ENCODE peak calls at places on chromosome 16, in nine cellular contexts. U is naive thymus-derived CD4-positive, alpha-beta T cell; O is thyroid gland; J is CD8-positive, alpha-beta T cell; L is CD4-positive, alpha-beta memory T cell; D is PC-3; E is A549; R is GM23248; V is GM12878. A is an unnamed sample.

GRCh38 chr16:56284521-56284920 is 93.2 kb downstream of the GNAO1 start:
- DNase-seq in O (peak; percentile 41), D (no peak), R (no peak), E (no peak), U (no peak), V (no peak), J (no peak), L (no peak), A (no peak)

GRCh38 chr16:24180451-24180850 is 75.7 kb upstream of the CACNG3 start:
- DNase-seq in E (no peak), U (no peak), V (no peak), O (no peak), R (no peak), L (no peak), D (no peak), J (no peak), A (no peak)

GRCh38 chr16:23499801-23500200 is 10.5 kb downstream of the GGA2 start:
- DNase-seq in J (no peak), V (no peak), L (no peak), O (no peak), U (no peak), R (no peak), D (no peak), E (no peak), A (peak; percentile 71)

GRCh38 chr16:1416521-1416941 is 2.0 kb upstream of the UNKL start:
- DNase-seq in L (no peak), O (no peak), U (no peak), D (peak; percentile 20), E (peak; percentile 45), V (no peak), R (no peak), J (no peak), A (no peak)

GRCh38 chr16:2090819-2091721 is 43.3 kb downstream of the TSC2 start:
- DNase-seq in U (peak; percentile 17), R (peak; percentile 62), L (peak; percentile 43), V (no peak), D (peak; percentile 84), O (peak; percentile 91), E (peak; percentile 66), J (no peak), A (peak; percentile 97)

GRCh38 chr16:66894948-66895696 is 14.8 kb downstream of the PDP2 start:
- DNase-seq in L (peak; percentile 53), U (peak; percentile 51), V (no peak), O (peak; percentile 80), E (peak; percentile 78), R (peak; percentile 85), D (peak; percentile 70), J (peak; percentile 56), A (peak; percentile 89)

GRCh38 chr16:86457621-86458456 is 52.5 kb upstream of the FOXF1 start:
- DNase-seq in D (no peak), R (peak; percentile 92), E (no peak), J (no peak), O (no peak), V (no peak), L (no peak), U (no peak), A (no peak)

GRCh38 chr16:10325783-10326543 is 59.9 kb upstream of the ATF7IP2 start:
- DNase-seq in J (no peak), D (no peak), E (no peak), R (no peak), L (no peak), O (no peak), U (no peak), V (no peak), A (no peak)

GRCh38 chr16:17471745-17472075 is 950 bp upstream of the XYLT1 start:
- DNase-seq in L (no peak), U (no peak), R (peak; percentile 88), D (no peak), O (no peak), J (no peak), E (no peak), V (no peak), A (no peak)

GRCh38 chr16:27033281-27033680 is 33.4 kb upstream of the C16orf82 start:
- DNase-seq in L (no peak), D (no peak), O (no peak), R (no peak), V (no peak), U (no peak), J (no peak), E (no peak), A (no peak)

GRCh38 chr16:54096607-54097006 is 190.0 kb downstream of the IRX3 start:
- DNase-seq in J (no peak), V (no peak), D (no peak), R (no peak), E (no peak), U (no peak), L (no peak), O (no peak), A (no peak)

GRCh38 chr16:56847173-56847948 is 17.6 kb upstream of the SLC12A3 start:
- DNase-seq in V (no peak), L (no peak), E (no peak), R (peak; percentile 44), O (no peak), U (peak; percentile 17), J (no peak), D (no peak), A (no peak)

GRCh38 chr16:49528035-49528434 is 154.4 kb downstream of the C16orf78 start:
- DNase-seq in R (peak; percentile 75), L (no peak), O (no peak), V (no peak), D (peak; percentile 1), J (no peak), E (no peak), U (peak; percentile 26), A (no peak)

GRCh38 chr16:13231365-13231764 is 330.0 kb downstream of the SHISA9 start:
- DNase-seq in J (no peak), E (no peak), D (no peak), O (no peak), L (no peak), U (no peak), R (no peak), V (no peak), A (peak; percentile 59)

GRCh38 chr16:55828680-55829079 is 4.2 kb downstream of the CES1 start:
- DNase-seq in E (no peak), L (no peak), U (no peak), D (no peak), O (no peak), V (no peak), J (no peak), R (no peak), A (peak; percentile 31)

GRCh38 chr16:28237754-28238357 is 26.1 kb upstream of the XPO6 start:
- DNase-seq in O (no peak), J (no peak), V (no peak), R (no peak), E (peak; percentile 45), L (no peak), D (no peak), U (no peak), A (no peak)

GRCh38 chr16:29943846-29944669 is 17.8 kb upstream of the TMEM219 start:
- DNase-seq in J (no peak), L (no peak), E (peak; percentile 99), O (no peak), D (peak; percentile 95), U (no peak), R (peak; percentile 98), V (no peak), A (peak; percentile 90)

GRCh38 chr16:47311738-47312505 is 148.9 kb downstream of the ITFG1 start:
- DNase-seq in L (no peak), D (peak; percentile 61), O (peak; percentile 35), R (peak; percentile 12), U (no peak), E (peak; percentile 10), V (no peak), J (no peak), A (peak; percentile 75)
- H3K27ac ChIP-seq in L (no peak overlapping the region), D (no peak overlapping the region), O (no peak overlapping the region), R (no peak overlapping the region), U (no peak overlapping the region), E (no peak overlapping the region), V (peak overlapping the region; percentile 64), J (no peak overlapping the region), A (no peak overlapping the region)

GRCh38 chr16:11553371-11553770 is 33.3 kb downstream of the LITAF start:
- DNase-seq in V (no peak), U (no peak), O (no peak), D (no peak), E (peak; percentile 40), R (no peak), L (no peak), J (no peak), A (no peak)

GRCh38 chr16:11554054-11554453 is 32.7 kb downstream of the LITAF start:
- DNase-seq in U (no peak), R (no peak), E (peak; percentile 68), V (no peak), D (no peak), O (no peak), J (no peak), L (no peak), A (no peak)

GRCh38 chr16:11557811-11558210 is 28.9 kb downstream of the LITAF start:
- DNase-seq in E (no peak), L (no peak), J (no peak), R (no peak), D (no peak), U (no peak), O (peak; percentile 18), V (no peak), A (no peak)

GRCh38 chr16:11556945-11557720 is 29.6 kb downstream of the LITAF start:
- DNase-seq in E (no peak), V (no peak), R (no peak), D (no peak), J (peak; percentile 50), U (peak; percentile 42), O (no peak), L (peak; percentile 42), A (no peak)

DNA sequence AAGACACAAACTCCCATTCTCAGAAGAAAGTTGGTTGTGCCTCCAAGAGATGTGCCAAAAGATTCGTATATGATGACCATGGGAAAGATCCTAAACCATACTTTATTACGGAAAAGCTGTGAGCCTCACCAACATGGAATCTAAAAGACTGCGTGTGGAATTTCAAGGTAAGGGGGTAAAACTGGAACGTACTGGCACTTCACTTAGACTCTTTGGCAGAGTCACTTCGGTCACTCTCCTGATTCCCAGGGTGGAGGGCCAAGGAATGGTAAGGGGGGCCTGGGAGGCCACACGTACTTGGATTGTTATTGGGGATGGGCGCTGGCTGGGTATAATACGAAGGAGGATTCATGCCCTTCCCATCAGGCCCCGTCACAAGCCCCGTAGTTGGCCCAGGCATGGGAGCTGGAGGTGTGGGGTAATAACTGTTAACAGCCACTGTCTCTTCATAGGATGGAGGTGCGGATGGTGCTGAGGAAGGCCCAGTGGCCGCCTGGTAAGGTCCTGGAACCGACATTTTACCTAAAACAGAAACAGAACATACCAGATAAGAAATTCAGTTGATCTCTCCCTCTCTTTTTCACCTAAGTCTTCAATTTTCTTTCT is 30.4 kb downstream of the LITAF start:
- DNase-seq in R (no peak), V (no peak), L (no peak), O (no peak), U (no peak), E (peak; percentile 42), D (no peak), J (no peak), A (no peak)
- H3K4me1 ChIP-seq in R (no peaks in the 10 kb centered on the region), V (peaks cover 8% of the 10 kb centered on the region), L (peaks cover 55% of the 10 kb centered on the region), O (peaks cover 10% of the 10 kb centered on the region), U (peaks cover 57% of the 10 kb centered on the region), E (peaks cover 48% of the 10 kb centered on the region), D (no peaks in the 10 kb centered on the region), J (peaks cover 55% of the 10 kb centered on the region), A (no peaks in the 10 kb centered on the region)

GRCh38 chr16:21608647-21609328 is 9.4 kb downstream of the METTL9 start:
- DNase-seq in O (no peak), L (no peak), V (no peak), J (no peak), R (peak; percentile 55), E (no peak), U (no peak), D (no peak), A (no peak)
- H3K27ac ChIP-seq in O (no peak overlapping the region), L (no peak overlapping the region), V (no peak overlapping the region), J (no peak overlapping the region), R (peak overlapping the region; percentile 28), E (no peak overlapping the region), U (no peak overlapping the region), D (no peak overlapping the region), A (no peak overlapping the region)

GRCh38 chr16:11799017-11799381 is 1.9 kb upstream of the ZC3H7A start:
- DNase-seq in D (no peak), L (no peak), V (no peak), R (no peak), U (no peak), O (no peak), J (no peak), E (no peak), A (no peak)
- H3K4me1 ChIP-seq in D (peaks cover 11% of the 10 kb centered on the region), L (peaks cover 50% of the 10 kb centered on the region), V (peaks cover 25% of the 10 kb centered on the region), R (peaks cover 54% of the 10 kb centered on the region), U (peaks cover 27% of the 10 kb centered on the region), O (peaks cover 34% of the 10 kb centered on the region), J (peaks cover 55% of the 10 kb centered on the region), E (peaks cover 34% of the 10 kb centered on the region), A (peaks cover 9% of the 10 kb centered on the region)

A was measured in endodermal cell.